ENCODE peak calls at places on chromosomes 4 and X, in four cellular contexts. T is neural progenitor cell, O is adrenal gland, H is OCI-LY7. U is an unnamed sample.

GRCh38 chr4:109708990-109709389 is 5.7 kb upstream of the CASP6 start:
- DNase-seq in T (no peak), O (no peak), H (no peak), U (no peak)

GRCh38 chr4:20672262-20672661 is 28.0 kb upstream of the PACRGL start:
- DNase-seq in T (no peak), O (no peak), H (no peak), U (no peak)

GRCh38 chr4:187128226-187128625 is 404.6 kb upstream of the FAT1 start:
- DNase-seq in T (no peak), O (no peak), H (no peak), U (no peak)

GRCh38 chr4:94880976-94881375 is 123.2 kb downstream of the BMPR1B start:
- DNase-seq in T (no peak), O (no peak), H (no peak), U (no peak)

GRCh38 chr4:57214654-57215411 is 104.6 kb upstream of the IGFBP7 start:
- DNase-seq in T (no peak), O (no peak), H (no peak), U (no peak)

GRCh38 chr4:8317474-8317873 is 47.9 kb downstream of the HTRA3 start:
- DNase-seq in T (no peak), O (peak; percentile 6), H (no peak), U (no peak)

GRCh38 chrX:37685452-37686347 is at the start of gene XK:
- DNase-seq in T (peak; percentile 68), O (peak; percentile 73), H (no peak), U (peak; percentile 3)

GRCh38 chr4:121950680-121951569 is 935 bp downstream of the TRPC3 start:
- DNase-seq in T (peak; percentile 39), O (no peak), H (no peak), U (peak; percentile 21)

GRCh38 chr4:66556651-66557278 is 886.5 kb upstream of the EPHA5 start:
- DNase-seq in T (no peak), O (no peak), H (no peak), U (no peak)

GRCh38 chr4:82739292-82740190 is 59.1 kb downstream of the SCD5 start:
- DNase-seq in T (peak; percentile 84), O (peak; percentile 90), H (peak; percentile 71), U (peak; percentile 83)

GRCh38 chr4:41217020-41217333 is 2.6 kb upstream of the APBB2 start:
- DNase-seq in T (no peak), O (no peak), H (no peak), U (no peak)

GRCh38 chrX:129655547-129656248 is 942 bp upstream of the APLN start:
- DNase-seq in T (peak; percentile 32), O (no peak), H (peak; percentile 55), U (no peak)

GRCh38 chrX:14003876-14004425 is 25.7 kb downstream of the GEMIN8 start:
- DNase-seq in T (no peak), O (no peak), H (no peak), U (no peak)

GRCh38 chrX:14003028-14003427 is 26.7 kb downstream of the GEMIN8 start:
- DNase-seq in T (no peak), O (no peak), H (no peak), U (no peak)

GRCh38 chrX:14010566-14010965 is 19.1 kb downstream of the GEMIN8 start:
- DNase-seq in T (no peak), O (no peak), H (no peak), U (no peak)

DNA sequence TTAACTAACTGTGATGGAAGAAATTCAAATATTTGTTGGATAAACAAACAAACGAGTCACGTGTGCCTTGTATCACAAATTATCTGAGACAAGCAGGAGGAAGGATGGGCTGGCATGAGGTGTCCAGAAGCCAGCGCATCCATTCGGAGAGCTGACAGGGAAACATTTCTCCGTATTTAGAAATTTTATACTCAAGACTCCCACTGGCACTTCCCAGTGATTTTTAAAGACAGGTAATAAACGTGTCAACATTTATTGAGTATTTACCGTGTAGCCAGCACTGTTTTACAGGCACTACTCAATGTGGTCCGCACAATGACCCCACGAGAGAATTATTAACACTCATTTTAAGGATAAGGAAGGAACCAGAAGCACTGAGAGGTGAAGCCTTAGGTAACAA is 23.2 kb downstream of the GEMIN8 start:
- DNase-seq in T (no peak), O (no peak), H (no peak), U (no peak)
- H3K27ac ChIP-seq in T (no peak overlapping the region), O (no peak overlapping the region), H (no peak overlapping the region), U (no peak overlapping the region)

GRCh38 chr4:183721207-183722081 is 62.4 kb downstream of the TRAPPC11 start:
- DNase-seq in T (peak; percentile 32), O (peak; percentile 77), H (no peak), U (peak; percentile 32)
- H3K4me3 ChIP-seq in T (no peak overlapping the region), O (no peak overlapping the region), H (no peak overlapping the region), U (peak overlapping the region; percentile 8)

DNA sequence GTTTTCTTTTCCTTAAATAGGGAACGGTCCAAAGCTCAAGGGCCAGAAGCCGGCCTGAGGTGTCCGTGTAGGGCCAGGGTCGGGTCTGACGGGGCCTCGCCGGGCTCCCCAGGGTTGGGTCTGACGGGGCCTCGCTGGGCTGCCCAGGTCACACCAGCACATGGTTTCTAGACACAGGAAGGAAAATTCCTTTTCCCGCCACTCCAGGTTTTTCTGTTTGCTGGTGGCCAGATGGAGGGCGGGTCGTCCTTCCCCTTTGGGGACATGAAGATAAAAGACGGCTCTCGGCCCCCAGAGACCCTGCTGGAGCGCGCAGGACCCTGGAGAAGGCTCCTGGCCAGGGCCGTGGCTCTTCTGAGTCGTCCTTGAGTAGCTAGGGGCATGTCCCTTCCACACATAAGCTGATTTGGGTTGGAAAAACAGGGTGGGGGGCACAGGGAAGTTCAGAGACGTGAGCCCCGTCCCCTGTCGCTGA is 35.1 kb downstream of the PIGG start:
- DNase-seq in T (no peak), O (peak; percentile 35), H (no peak), U (no peak)
- H3K36me3 ChIP-seq in T (no peaks in the 10 kb centered on the region), O (no peaks in the 10 kb centered on the region), H (peaks cover 21% of the 10 kb centered on the region), U (peaks cover 85% of the 10 kb centered on the region)

GRCh38 chr4:120716346-120716745 is 206.2 kb downstream of the PRDM5 start:
- DNase-seq in T (no peak), O (no peak), H (no peak), U (no peak)
- H3K27ac ChIP-seq in T (no peak overlapping the region), O (no peak overlapping the region), H (no peak overlapping the region), U (no peak overlapping the region)

GRCh38 chr4:151013491-151013890 is 1.6 kb downstream of the LRBA start:
- DNase-seq in T (no peak), O (no peak), H (peak; percentile 16), U (no peak)
- H3K4me3 ChIP-seq in T (peak overlapping the region; percentile 84), O (no peak overlapping the region), H (peak overlapping the region; percentile 95), U (peak overlapping the region; percentile 99)

GRCh38 chr4:87133183-87133582 is 87.2 kb downstream of the KLHL8 start:
- DNase-seq in T (no peak), O (no peak), H (no peak), U (no peak)

GRCh38 chr4:87130482-87130881 is 89.9 kb downstream of the KLHL8 start:
- DNase-seq in T (no peak), O (no peak), H (no peak), U (no peak)

GRCh38 chr4:87132035-87132434 is 88.4 kb downstream of the KLHL8 start:
- DNase-seq in T (no peak), O (no peak), H (peak; percentile 7), U (no peak)

GRCh38 chr4:87130985-87131753 is 89.2 kb downstream of the KLHL8 start:
- DNase-seq in T (peak; percentile 21), O (no peak), H (no peak), U (no peak)

DNA sequence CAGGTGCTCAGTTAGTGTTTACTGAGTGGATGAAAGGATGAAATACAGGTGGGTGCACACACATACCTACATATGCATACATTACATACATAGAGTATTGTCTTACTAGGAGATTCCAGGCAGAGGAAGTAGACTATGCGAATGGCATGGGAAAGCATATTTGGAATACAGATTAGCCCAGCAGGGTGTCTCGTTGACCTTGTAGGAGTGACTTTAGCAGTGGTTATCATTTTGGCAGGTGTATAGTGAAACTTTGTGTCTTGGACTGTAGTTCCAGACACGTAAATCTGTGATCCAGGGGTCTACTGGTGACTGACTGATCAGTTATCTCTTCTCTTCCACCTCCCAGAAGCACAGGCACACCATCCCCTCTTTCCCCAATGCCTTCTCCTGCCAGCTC is 86.3 kb downstream of the KLHL8 start:
- DNase-seq in T (no peak), O (no peak), H (no peak), U (no peak)
- H3K36me3 ChIP-seq in T (peaks cover 18% of the 10 kb centered on the region), O (no peaks in the 10 kb centered on the region), H (peaks cover 88% of the 10 kb centered on the region), U (peaks cover 29% of the 10 kb centered on the region)

GRCh38 chr4:74933562-74934015 is 673 bp downstream of the PARM1 start:
- DNase-seq in T (peak; percentile 27), O (peak; percentile 63), H (no peak), U (no peak)
- H3K27ac ChIP-seq in T (no peak overlapping the region), O (peak overlapping the region; percentile 65), H (no peak overlapping the region), U (no peak overlapping the region)

DNA sequence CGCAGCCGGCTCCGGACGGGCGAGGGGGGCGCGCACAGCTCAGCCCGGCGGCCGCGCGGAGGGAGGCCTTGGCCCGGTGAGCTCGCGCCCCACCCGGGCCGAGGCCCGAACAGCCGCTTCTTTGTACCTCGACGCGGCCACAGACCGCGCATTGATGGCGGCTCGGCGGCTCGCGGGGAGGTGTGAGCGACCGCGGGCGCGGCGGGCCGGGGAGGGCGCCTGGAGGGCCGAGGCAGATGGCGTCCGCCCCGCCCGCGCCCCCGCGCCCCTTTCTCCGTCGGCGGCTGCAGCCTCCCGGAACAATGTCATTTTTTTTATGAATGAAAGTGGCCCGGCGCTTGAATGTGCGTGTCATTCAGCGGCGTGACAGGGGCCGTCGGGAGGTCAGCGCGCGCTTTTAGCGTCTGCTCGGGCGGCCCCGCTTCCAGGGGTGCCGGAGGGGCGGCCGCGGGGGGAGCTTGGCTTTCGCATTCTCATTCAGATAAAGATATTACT is 1.8 kb downstream of the FGFR3 start:
- DNase-seq in T (peak; percentile 65), O (no peak), H (no peak), U (no peak)
- H3K4me3 ChIP-seq in T (peak overlapping the region; percentile 57), O (no peak overlapping the region), H (no peak overlapping the region), U (no peak overlapping the region)

DNA sequence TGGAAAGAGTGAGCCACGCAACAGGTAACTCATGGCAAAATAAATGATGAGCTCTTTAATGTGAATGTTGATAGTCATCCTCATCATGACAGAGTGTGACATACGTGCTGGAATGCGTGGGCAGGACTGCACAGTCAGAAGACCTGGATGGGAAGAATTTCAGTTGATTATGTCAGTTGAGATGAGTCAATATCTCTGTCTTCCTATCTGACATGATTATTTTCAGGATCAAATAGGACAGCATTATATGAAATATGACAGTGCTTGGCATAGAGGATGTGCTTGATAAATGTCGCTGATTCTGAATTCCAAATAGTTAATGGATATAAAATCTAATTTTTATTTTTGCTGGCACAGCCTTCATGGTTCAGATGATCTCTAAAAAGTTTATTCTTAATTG is 95.1 kb downstream of the IL15 start:
- DNase-seq in T (no peak), O (no peak), H (no peak), U (no peak)
- H3K36me3 ChIP-seq in T (no peaks in the 10 kb centered on the region), O (no peaks in the 10 kb centered on the region), H (no peaks in the 10 kb centered on the region), U (no peaks in the 10 kb centered on the region)

U was measured in naive thymus-derived CD4-positive, alpha-beta T cell.